ENCODE peak calls at places on chromosomes 7 and 10, in eight cellular contexts. V is fibroblast of lung, O is PC-3, A is IMR-90, F is colonic mucosa, R is kidney, H is MM.1S, I is HepG2. Q is an unnamed sample.

GRCh38 chr7:67940400-67940799 is 943.8 kb downstream of the TYW1 start:
- DNase-seq in A (no peak), F (no peak), I (no peak), R (no peak), V (no peak), O (no peak), H (no peak), Q (no peak)

GRCh38 chr10:61869772-61870520 is 31.6 kb upstream of the ARID5B start:
- DNase-seq in O (peak), V (peak), H (no peak), I (no peak), F (no peak), R (no peak), A (peak), Q (peak)

GRCh38 chr7:80224416-80224815 is 89.8 kb downstream of the GNAI1 start:
- DNase-seq in H (no peak), V (no peak), A (no peak), R (no peak), I (no peak), F (no peak), O (no peak), Q (no peak)

GRCh38 chr7:122887198-122887597 is 938 bp upstream of the CADPS2 start:
- DNase-seq in F (peak), A (peak), O (peak), I (peak), H (peak), V (peak), R (peak), Q (peak)

GRCh38 chr7:1978656-1979590 is 253.8 kb downstream of the MAD1L1 start:
- DNase-seq in I (no peak), O (no peak), F (no peak), A (no peak), V (no peak), R (peak), H (no peak), Q (no peak)

GRCh38 chr10:103504181-103504783 is 10.8 kb downstream of the NEURL1 start:
- DNase-seq in R (peak), I (peak), V (peak), O (peak), A (peak), H (peak), F (no peak), Q (peak)

GRCh38 chr7:129865932-129866214 is 86.9 kb downstream of the UBE2H start:
- DNase-seq in H (no peak), I (no peak), R (no peak), A (no peak), V (no peak), O (no peak), F (no peak), Q (no peak)

GRCh38 chr7:77269360-77270075 is 69.9 kb upstream of the FGL2 start:
- DNase-seq in V (no peak), F (no peak), H (peak), I (no peak), R (no peak), A (peak), O (no peak), Q (no peak)

GRCh38 chr7:96679886-96680285 is 29.8 kb downstream of the SEM1 start:
- DNase-seq in F (no peak), O (no peak), V (no peak), R (no peak), I (no peak), A (no peak), H (no peak), Q (no peak)

DNA sequence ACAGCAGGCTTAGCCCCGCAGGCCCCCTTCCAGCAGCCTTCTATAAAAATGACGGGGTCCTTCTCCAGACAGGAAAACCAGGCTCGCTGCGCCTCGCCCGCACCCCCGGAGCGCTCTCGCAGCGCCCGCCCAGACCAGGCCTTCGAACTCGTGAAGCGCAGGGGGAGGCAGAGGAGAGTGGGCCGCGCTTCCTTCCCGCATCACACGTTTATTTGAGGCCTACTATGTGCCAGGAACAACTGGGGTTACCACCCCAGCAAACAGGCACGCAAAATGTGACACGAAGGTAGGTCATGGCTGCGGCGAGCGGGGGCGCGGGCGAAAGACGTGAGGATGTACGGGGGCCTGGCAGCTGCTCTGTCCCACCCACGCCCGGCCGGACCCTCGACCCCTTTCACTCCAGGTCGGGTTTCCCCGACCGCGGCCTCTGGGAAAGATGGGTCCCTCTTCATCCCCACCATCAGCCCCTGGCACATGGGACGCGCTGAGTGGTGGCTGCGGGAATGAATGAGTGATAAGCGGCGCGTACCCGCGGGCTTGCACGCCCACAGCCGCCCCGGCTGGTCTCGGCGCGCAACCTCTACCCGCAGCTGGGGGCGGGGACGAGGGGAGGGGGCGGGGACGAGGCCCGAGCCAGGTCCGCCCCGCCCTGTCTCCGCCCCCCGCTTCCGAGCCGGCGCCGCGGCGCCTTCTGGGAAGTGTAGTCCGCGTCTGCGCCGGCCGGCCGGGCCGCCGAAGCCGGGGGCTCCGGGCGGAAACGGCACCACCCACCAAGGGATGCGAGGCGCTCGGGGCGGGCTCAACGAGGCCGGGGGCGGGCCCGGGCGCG is 59.1 kb downstream of the ZNF467 start:
- DNase-seq in I (peak), F (peak), R (peak), O (peak), H (peak), A (peak), V (peak), Q (peak)
- H3K9ac ChIP-seq in I (peak), F (peak), R (peak), O (peak), H (peak), A (peak), V (peak), Q (peak)

GRCh38 chr10:33298110-33298509 is 36.4 kb downstream of the NRP1 start:
- DNase-seq in V (no peak), I (no peak), F (no peak), R (no peak), A (no peak), H (no peak), O (no peak), Q (no peak)
- H3K9ac ChIP-seq in V (no peak), I (no peak), F (no peak), R (no peak), A (no peak), H (no peak), O (no peak), Q (no peak)

DNA sequence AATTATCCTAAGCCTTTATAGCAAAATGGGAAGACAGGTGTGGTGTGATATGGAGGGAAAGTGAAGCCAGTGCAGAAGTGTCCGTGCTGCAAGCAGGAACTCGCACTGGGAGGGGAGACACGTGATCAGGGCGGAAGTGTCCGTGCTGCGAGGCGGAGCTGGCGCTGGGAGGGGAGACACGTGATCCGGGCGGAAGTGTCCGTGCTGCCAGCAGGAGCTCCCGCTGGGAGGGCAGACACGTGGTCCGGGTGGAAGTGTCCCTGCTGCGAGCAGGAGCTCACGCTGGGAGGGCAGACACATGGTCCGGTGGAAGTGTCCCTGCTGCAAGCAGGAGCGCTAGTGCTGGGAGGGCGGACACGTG is 40.5 kb upstream of the PRKAR1B start:
- DNase-seq in R (peak), F (no peak), I (no peak), O (no peak), A (no peak), V (no peak), H (no peak), Q (no peak)
- H3K9ac ChIP-seq in R (no peak), F (no peak), I (no peak), O (no peak), A (no peak), V (no peak), H (no peak), Q (no peak)

GRCh38 chr7:13982940-13983677 is 6.4 kb downstream of the ETV1 start:
- DNase-seq in R (no peak), O (no peak), V (peak), A (no peak), H (peak), I (no peak), F (no peak), Q (no peak)

GRCh38 chr7:13984831-13985685 is 4.4 kb downstream of the ETV1 start:
- DNase-seq in H (no peak), I (no peak), V (peak), O (no peak), A (no peak), F (no peak), R (no peak), Q (no peak)

GRCh38 chr7:13981070-13981469 is 8.4 kb downstream of the ETV1 start:
- DNase-seq in V (peak), R (no peak), O (peak), F (peak), H (no peak), A (peak), I (no peak), Q (peak)

GRCh38 chr7:13979671-13980438 is 9.6 kb downstream of the ETV1 start:
- DNase-seq in H (no peak), I (no peak), R (no peak), O (peak), A (peak), V (peak), F (no peak), Q (peak)

GRCh38 chr7:13980474-13980873 is 9.0 kb downstream of the ETV1 start:
- DNase-seq in H (no peak), V (peak), O (no peak), F (no peak), I (no peak), A (no peak), R (no peak), Q (peak)
- H3K9ac ChIP-seq in H (no peak), V (no peak), O (peak), F (no peak), I (no peak), A (no peak), R (no peak), Q (peak)

DNA sequence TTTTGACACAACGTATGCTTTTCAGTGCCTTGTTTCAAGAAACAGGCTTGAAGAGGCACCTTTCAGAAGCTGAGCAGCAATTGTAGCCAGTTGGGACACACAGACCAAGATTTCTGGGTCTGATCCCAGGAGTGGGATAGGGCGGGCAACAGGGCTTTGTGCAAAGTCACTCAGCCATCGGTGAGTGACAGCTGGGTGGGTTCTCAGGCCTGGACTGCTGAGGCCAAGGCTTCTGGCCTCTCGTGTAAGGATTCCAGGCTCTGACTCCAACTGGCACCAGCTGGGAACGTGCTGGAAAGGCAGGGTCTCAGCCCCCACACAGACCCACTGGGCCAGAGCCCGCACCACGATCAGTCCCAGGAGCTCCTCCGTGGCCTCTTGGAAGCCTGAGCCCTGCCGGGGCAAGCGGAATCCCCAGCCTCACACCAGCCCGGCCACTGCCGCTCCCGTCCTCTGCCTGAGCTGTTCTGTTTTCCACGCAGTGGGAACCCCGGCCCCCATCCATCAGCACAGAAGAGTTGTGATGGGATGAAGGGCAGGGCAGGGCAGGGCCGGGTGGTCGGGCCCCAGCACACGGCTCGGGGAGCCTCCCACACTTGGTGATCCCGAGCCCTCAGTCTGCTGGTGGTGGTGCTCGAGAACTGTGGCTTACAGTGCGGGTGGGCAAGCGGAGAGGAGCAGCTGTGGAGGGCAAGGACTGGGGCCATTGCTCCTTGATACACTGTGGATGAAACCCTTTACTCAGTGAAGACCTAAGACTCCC is 46.8 kb downstream of the VIPR2 start:
- DNase-seq in I (no peak), A (no peak), H (no peak), V (no peak), R (peak), O (no peak), F (no peak), Q (no peak)
- H3K9ac ChIP-seq in I (no peak), A (no peak), H (no peak), V (no peak), R (no peak), O (no peak), F (no peak), Q (no peak)

GRCh38 chr7:52211930-52212329 is 823.5 kb upstream of the POM121L12 start:
- DNase-seq in F (no peak), H (no peak), O (no peak), R (no peak), V (no peak), A (no peak), I (no peak), Q (no peak)
- H3K9ac ChIP-seq in F (no peak), H (no peak), O (no peak), R (no peak), V (no peak), A (no peak), I (no peak), Q (no peak)

GRCh38 chr10:91987397-91988037 is 63.9 kb downstream of the BTAF1 start:
- DNase-seq in A (no peak), H (no peak), V (peak), I (no peak), F (no peak), R (no peak), O (no peak), Q (no peak)

GRCh38 chr10:91996266-91996665 is 72.7 kb downstream of the BTAF1 start:
- DNase-seq in R (no peak), A (no peak), H (no peak), F (no peak), O (no peak), V (no peak), I (no peak), Q (no peak)

DNA sequence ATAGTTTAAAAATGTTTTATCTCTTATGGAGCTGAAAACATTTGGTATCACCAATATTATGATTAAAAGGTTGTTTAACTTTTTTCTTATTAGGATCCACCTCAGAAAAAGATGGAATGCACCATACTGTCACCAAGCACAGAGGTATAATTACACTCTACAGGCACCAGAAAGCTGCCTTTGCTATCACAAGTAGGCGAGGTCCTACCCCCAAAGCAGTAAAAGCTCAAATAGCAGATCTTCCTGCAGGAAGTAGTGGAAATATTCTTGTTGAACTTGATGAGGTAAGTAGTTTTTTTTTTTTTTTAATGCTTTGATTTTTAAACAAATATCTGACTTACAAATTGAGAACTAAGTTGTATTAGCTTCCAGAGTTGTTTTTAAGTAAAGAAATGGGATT is 68.5 kb downstream of the BTAF1 start:
- DNase-seq in O (no peak), V (no peak), A (no peak), F (no peak), R (no peak), I (no peak), H (no peak), Q (no peak)
- H3K9ac ChIP-seq in O (no peak), V (no peak), A (no peak), F (no peak), R (no peak), I (no peak), H (no peak), Q (no peak)

GRCh38 chr7:24911213-24911603 is 68.8 kb downstream of the OSBPL3 start:
- DNase-seq in A (no peak), V (no peak), R (no peak), O (no peak), F (no peak), I (no peak), H (no peak), Q (no peak)
- H3K9ac ChIP-seq in A (no peak), V (no peak), R (no peak), O (no peak), F (no peak), I (no peak), H (no peak), Q (no peak)